ENCODE peak calls at places on chromosomes 6 and 20, in six cellular contexts. G, T, Y, H, D and M are unnamed samples.

GRCh38 chr6:39156763-39157162 is 41.8 kb upstream of the SAYSD1 start:
- DNase-seq in D (no peak), H (no peak), Y (no peak), G (no peak), T (no peak), M (no peak)

GRCh38 chr6:75166236-75166635 is 39.6 kb downstream of the COL12A1 start:
- DNase-seq in T (no peak), G (no peak), Y (no peak), D (no peak), H (no peak), M (no peak)

GRCh38 chr6:149235130-149235561 is 82.4 kb upstream of the TAB2 start:
- DNase-seq in G (no peak), T (peak; percentile 65), D (no peak), H (no peak), Y (peak; percentile 92), M (no peak)

GRCh38 chr6:36368921-36369880 is 18.3 kb downstream of the ETV7 start:
- DNase-seq in Y (peak; percentile 80), H (no peak), G (no peak), D (no peak), T (no peak), M (no peak)

GRCh38 chr6:6007311-6008113 is 787 bp upstream of the NRN1 start:
- DNase-seq in H (no peak), G (no peak), T (no peak), Y (no peak), D (no peak), M (peak; percentile 30)

GRCh38 chr6:40714576-40715500 is 127.7 kb upstream of the LRFN2 start:
- DNase-seq in G (no peak), H (no peak), Y (no peak), T (no peak), D (peak; percentile 74), M (no peak)

GRCh38 chr6:137768935-137769334 is 98.1 kb upstream of the TNFAIP3 start:
- DNase-seq in D (no peak), G (no peak), T (no peak), H (no peak), Y (no peak), M (no peak)

GRCh38 chr6:75147512-75147911 is 58.3 kb downstream of the COL12A1 start:
- DNase-seq in Y (no peak), D (no peak), H (no peak), T (no peak), G (no peak), M (no peak)

GRCh38 chr6:46490425-46491200 is 636 bp downstream of the RCAN2 start:
- DNase-seq in G (peak; percentile 38), H (no peak), D (peak; percentile 67), T (peak; percentile 43), Y (no peak), M (peak; percentile 63)

GRCh38 chr6:43847741-43848630 is 78.0 kb downstream of the VEGFA start:
- DNase-seq in T (no peak), G (no peak), Y (no peak), D (no peak), H (no peak), M (no peak)

GRCh38 chr6:45441811-45442453 is 64.2 kb upstream of the SUPT3H start:
- DNase-seq in T (no peak), D (no peak), Y (no peak), G (no peak), H (no peak), M (no peak)

GRCh38 chr6:110513001-110513400 is 36.6 kb upstream of the SLC22A16 start:
- DNase-seq in T (no peak), G (no peak), D (no peak), H (no peak), Y (peak; percentile 96), M (no peak)

GRCh38 chr6:49409951-49410542 is 53.0 kb downstream of the MMUT start:
- DNase-seq in G (peak; percentile 33), T (peak; percentile 83), Y (peak; percentile 83), H (peak; percentile 46), D (peak; percentile 50), M (peak; percentile 79)

GRCh38 chr6:53361549-53362031 is 12.8 kb upstream of the ELOVL5 start:
- DNase-seq in H (peak; percentile 79), Y (no peak), G (no peak), T (peak; percentile 44), D (no peak), M (no peak)

GRCh38 chr6:74879970-74880369 is 325.9 kb downstream of the COL12A1 start:
- DNase-seq in H (no peak), Y (no peak), G (no peak), D (no peak), T (no peak), M (no peak)

GRCh38 chr6:51717477-51717876 is 369.9 kb downstream of the PKHD1 start:
- DNase-seq in G (no peak), D (no peak), H (no peak), Y (no peak), T (no peak), M (no peak)

GRCh38 chr6:51720327-51720726 is 367.1 kb downstream of the PKHD1 start:
- DNase-seq in D (no peak), H (no peak), G (no peak), T (no peak), Y (no peak), M (no peak)

GRCh38 chr6:51718533-51718932 is 368.9 kb downstream of the PKHD1 start:
- DNase-seq in T (no peak), D (no peak), Y (no peak), H (no peak), G (no peak), M (no peak)

GRCh38 chr6:51725155-51725554 is 362.3 kb downstream of the PKHD1 start:
- DNase-seq in D (no peak), Y (no peak), G (no peak), H (no peak), T (no peak), M (no peak)

GRCh38 chr6:51719297-51719696 is 368.1 kb downstream of the PKHD1 start:
- DNase-seq in G (no peak), Y (no peak), H (no peak), T (no peak), D (no peak), M (no peak)
- TF ChIP-seq CTCF in G (no peak), Y (no peak), H (no peak), T (no peak), D (no peak), M (no peak)

GRCh38 chr20:25220021-25220730 is 24.7 kb downstream of the ENTPD6 start:
- DNase-seq in G (no peak), D (no peak), H (peak; percentile 23), T (no peak), Y (no peak), M (no peak)
- TF ChIP-seq CTCF in G (no peak), D (peak; percentile 4), H (peak; percentile 26), T (no peak), Y (peak; percentile 21), M (peak; percentile 49)

DNA sequence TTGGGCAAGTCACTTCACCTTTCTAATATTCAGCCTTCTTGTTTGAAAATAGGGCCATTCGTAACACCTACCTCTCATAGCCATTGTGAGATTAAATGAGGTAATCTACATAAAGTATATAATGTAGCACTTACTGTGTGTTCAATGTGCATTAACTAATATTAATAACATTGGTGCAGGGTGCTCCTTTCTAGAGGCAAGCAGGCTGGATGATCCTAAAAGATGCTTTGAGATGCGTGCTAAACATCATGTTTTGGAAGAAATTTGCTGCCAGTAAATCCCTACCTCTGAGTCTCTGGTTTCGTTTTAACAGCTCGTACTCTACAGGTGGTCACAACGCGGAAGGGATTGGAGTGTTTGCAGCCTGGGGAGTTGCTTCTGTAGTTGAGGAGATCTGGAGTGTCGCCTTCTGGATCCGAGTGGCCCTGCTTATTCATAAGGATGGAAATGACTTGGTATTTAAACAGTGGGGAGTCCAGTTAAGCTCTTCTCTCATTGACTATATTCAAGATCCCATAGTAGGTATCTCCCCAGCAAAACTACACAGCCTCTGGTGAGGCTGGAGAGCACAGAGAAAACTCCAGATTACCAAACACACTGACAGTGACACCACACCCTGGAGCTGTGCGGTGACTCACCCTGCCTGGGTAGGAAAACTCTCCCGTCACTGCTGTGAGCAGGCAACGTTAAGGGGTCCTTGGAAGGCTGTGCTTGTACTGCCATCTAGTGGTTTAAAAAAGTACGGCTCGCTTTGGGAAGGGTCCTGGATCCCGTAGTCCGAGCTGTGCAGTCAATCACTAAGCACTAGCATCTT is 107.9 kb downstream of the MAP3K7 start:
- DNase-seq in G (peak; percentile 59), D (peak; percentile 80), T (peak; percentile 82), Y (peak; percentile 96), H (peak; percentile 81), M (peak; percentile 91)
- TF ChIP-seq CTCF in G (peak; percentile 96), D (peak; percentile 91), T (peak; percentile 95), Y (peak; percentile 86), H (peak; percentile 88), M (peak; percentile 93)

GRCh38 chr20:16747291-16747811 is 807 bp upstream of the OTOR start:
- DNase-seq in G (no peak), H (no peak), T (no peak), Y (no peak), D (no peak), M (no peak)
- TF ChIP-seq CTCF in G (no peak), H (no peak), T (no peak), Y (no peak), D (no peak), M (peak; percentile 32)

GRCh38 chr6:125192610-125192930 is 39.0 kb downstream of the TPD52L1 start:
- DNase-seq in T (no peak), Y (no peak), G (no peak), D (no peak), H (no peak), M (no peak)
- TF ChIP-seq CTCF in T (no peak), Y (no peak), G (peak; percentile 21), D (no peak), H (peak; percentile 31), M (peak; percentile 11)

GRCh38 chr6:90226257-90226656 is 70.4 kb downstream of the BACH2 start:
- DNase-seq in T (no peak), G (no peak), H (peak; percentile 34), D (no peak), Y (no peak), M (no peak)
- TF ChIP-seq CTCF in T (no peak), G (no peak), H (no peak), D (no peak), Y (no peak), M (no peak)

GRCh38 chr20:53594068-53595017 is 704 bp upstream of the ZNF217 start:
- DNase-seq in D (peak; percentile 99), T (peak; percentile 99), G (peak; percentile 95), H (peak; percentile 99), Y (peak; percentile 94), M (peak; percentile 97)
- TF ChIP-seq CTCF in D (peak; percentile 38), T (peak; percentile 25), G (peak; percentile 29), H (no peak), Y (no peak), M (peak; percentile 45)

DNA sequence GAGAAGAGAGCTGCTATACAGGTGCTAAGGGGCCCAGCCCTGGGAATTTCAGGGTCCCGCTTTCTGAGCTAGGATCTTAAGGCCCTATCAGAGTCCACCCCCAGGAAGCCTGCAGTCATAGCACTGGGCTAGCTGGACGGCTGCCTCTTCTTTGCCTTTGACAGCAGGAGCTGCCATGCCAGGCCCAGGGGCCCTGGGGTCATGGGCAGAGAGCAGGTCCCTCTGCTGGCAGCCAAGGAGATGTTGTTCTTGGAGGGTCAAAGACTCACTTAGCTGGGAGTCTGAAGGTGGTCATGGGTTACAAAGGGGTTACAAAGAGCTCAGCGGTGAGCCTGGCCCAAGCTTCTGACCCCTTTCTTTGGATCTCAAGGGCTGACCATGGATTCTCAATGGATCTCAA is 52.7 kb downstream of the RPP21 start:
- DNase-seq in H (no peak), G (no peak), Y (no peak), D (no peak), T (no peak), M (no peak)
- TF ChIP-seq CTCF in H (no peak), G (no peak), Y (no peak), D (no peak), T (no peak), M (no peak)

GRCh38 chr20:43243672-43244269 is 54.1 kb upstream of the PTPRT start:
- DNase-seq in G (peak; percentile 33), H (no peak), Y (no peak), D (no peak), T (no peak), M (no peak)
- TF ChIP-seq CTCF in G (peak; percentile 55), H (no peak), Y (no peak), D (no peak), T (peak; percentile 18), M (peak; percentile 24)